ENCODE peak calls at places on chromosomes 16 and 17, in five cellular contexts. One of them, this sample, is unnamed.

GRCh38 chr16:25106567-25107465 is 4.7 kb upstream of the LCMT1 start:
- DNase-seq in uterus: peak
- DNase-seq in breast epithelium: peak
- DNase-seq in GM12878: no peak
- DNase-seq in thyroid gland: peak
- DNase-seq in this sample: peak

GRCh38 chr17:38464723-38465419 is 36.6 kb downstream of the ARHGAP23 start:
- DNase-seq in uterus: peak
- DNase-seq in breast epithelium: peak
- DNase-seq in GM12878: no peak
- DNase-seq in thyroid gland: peak
- DNase-seq in this sample: peak

GRCh38 chr17:17052462-17053221 is 10.4 kb downstream of the MPRIP start:
- DNase-seq in uterus: no peak
- DNase-seq in breast epithelium: no peak
- DNase-seq in GM12878: no peak
- DNase-seq in thyroid gland: no peak
- DNase-seq in this sample: peak

GRCh38 chr16:13307255-13307654 is 405.9 kb downstream of the SHISA9 start:
- DNase-seq in uterus: no peak
- DNase-seq in breast epithelium: no peak
- DNase-seq in GM12878: no peak
- DNase-seq in thyroid gland: no peak
- DNase-seq in this sample: no peak

GRCh38 chr17:43994272-43995149 is 9.9 kb upstream of the NAGS start:
- DNase-seq in uterus: peak
- DNase-seq in breast epithelium: peak
- DNase-seq in GM12878: no peak
- DNase-seq in thyroid gland: peak
- DNase-seq in this sample: peak

GRCh38 chr16:29290631-29291247 is 115.8 kb downstream of the NPIPB11 start:
- DNase-seq in uterus: peak
- DNase-seq in breast epithelium: peak
- DNase-seq in GM12878: peak
- DNase-seq in thyroid gland: peak
- DNase-seq in this sample: peak

GRCh38 chr16:68416057-68417046 is 32.0 kb downstream of the SMPD3 start:
- DNase-seq in uterus: no peak
- DNase-seq in breast epithelium: peak
- DNase-seq in GM12878: no peak
- DNase-seq in thyroid gland: peak
- DNase-seq in this sample: peak

GRCh38 chr17:31674717-31675349 is 184.2 kb downstream of the COPRS start:
- DNase-seq in uterus: no peak
- DNase-seq in breast epithelium: no peak
- DNase-seq in GM12878: no peak
- DNase-seq in thyroid gland: peak
- DNase-seq in this sample: no peak

GRCh38 chr17:79937981-79938695 is 97.5 kb downstream of the TBC1D16 start:
- DNase-seq in uterus: no peak
- DNase-seq in breast epithelium: no peak
- DNase-seq in GM12878: no peak
- DNase-seq in thyroid gland: no peak
- DNase-seq in this sample: no peak

GRCh38 chr16:75805946-75806345 is 79.7 kb upstream of the CPHXL start:
- DNase-seq in uterus: no peak
- DNase-seq in breast epithelium: no peak
- DNase-seq in GM12878: no peak
- DNase-seq in thyroid gland: no peak
- DNase-seq in this sample: no peak
- H3K27ac ChIP-seq in uterus: no peak
- H3K27ac ChIP-seq in breast epithelium: no peak
- H3K27ac ChIP-seq in GM12878: no peak
- H3K27ac ChIP-seq in thyroid gland: no peak
- H3K27ac ChIP-seq in this sample: no peak

GRCh38 chr17:1714488-1714979 is 4.4 kb upstream of the TLCD2 start:
- DNase-seq in uterus: peak
- DNase-seq in breast epithelium: peak
- DNase-seq in GM12878: no peak
- DNase-seq in thyroid gland: peak
- DNase-seq in this sample: peak
- TF ChIP-seq POLR2A in uterus: peak
- TF ChIP-seq POLR2A in breast epithelium: no peak
- TF ChIP-seq POLR2A in GM12878: no peak
- TF ChIP-seq POLR2A in thyroid gland: no peak
- TF ChIP-seq POLR2A in this sample: peak

GRCh38 chr17:2048805-2049204 is 6.1 kb upstream of the HIC1 start:
- DNase-seq in uterus: no peak
- DNase-seq in breast epithelium: no peak
- DNase-seq in GM12878: no peak
- DNase-seq in thyroid gland: no peak
- DNase-seq in this sample: no peak
- H3K27ac ChIP-seq in uterus: no peak
- H3K27ac ChIP-seq in breast epithelium: no peak
- H3K27ac ChIP-seq in GM12878: no peak
- H3K27ac ChIP-seq in thyroid gland: no peak
- H3K27ac ChIP-seq in this sample: no peak

GRCh38 chr16:1542166-1542500 is 8.7 kb downstream of the TMEM204 start:
- DNase-seq in uterus: no peak
- DNase-seq in breast epithelium: no peak
- DNase-seq in GM12878: no peak
- DNase-seq in thyroid gland: no peak
- DNase-seq in this sample: no peak

GRCh38 chr16:1540556-1540855 is 7.0 kb downstream of the TMEM204 start:
- DNase-seq in uterus: no peak
- DNase-seq in breast epithelium: no peak
- DNase-seq in GM12878: no peak
- DNase-seq in thyroid gland: no peak
- DNase-seq in this sample: no peak

GRCh38 chr16:1539720-1540555 is 6.5 kb downstream of the TMEM204 start:
- DNase-seq in uterus: no peak
- DNase-seq in breast epithelium: no peak
- DNase-seq in GM12878: no peak
- DNase-seq in thyroid gland: no peak
- DNase-seq in this sample: no peak

GRCh38 chr16:1542533-1542932 is 9.1 kb downstream of the TMEM204 start:
- DNase-seq in uterus: no peak
- DNase-seq in breast epithelium: no peak
- DNase-seq in GM12878: no peak
- DNase-seq in thyroid gland: no peak
- DNase-seq in this sample: no peak

GRCh38 chr16:1541293-1542165 is 8.1 kb downstream of the TMEM204 start:
- DNase-seq in uterus: no peak
- DNase-seq in breast epithelium: no peak
- DNase-seq in GM12878: no peak
- DNase-seq in thyroid gland: no peak
- DNase-seq in this sample: no peak
- TF ChIP-seq POLR2A in uterus: no peak
- TF ChIP-seq POLR2A in breast epithelium: no peak
- TF ChIP-seq POLR2A in GM12878: no peak
- TF ChIP-seq POLR2A in thyroid gland: no peak
- TF ChIP-seq POLR2A in this sample: no peak

GRCh38 chr17:63837480-63837879 is 5.0 kb downstream of the SMARCD2 start:
- DNase-seq in uterus: no peak
- DNase-seq in breast epithelium: no peak
- DNase-seq in GM12878: no peak
- DNase-seq in thyroid gland: no peak
- DNase-seq in this sample: no peak
- H3K27ac ChIP-seq in uterus: peak
- H3K27ac ChIP-seq in breast epithelium: peak
- H3K27ac ChIP-seq in GM12878: no peak
- H3K27ac ChIP-seq in thyroid gland: peak
- H3K27ac ChIP-seq in this sample: peak

GRCh38 chr17:61492759-61493526 is 40.7 kb downstream of the TBX4 start:
- DNase-seq in uterus: no peak
- DNase-seq in breast epithelium: no peak
- DNase-seq in GM12878: no peak
- DNase-seq in thyroid gland: no peak
- DNase-seq in this sample: no peak

GRCh38 chr17:61496174-61496956 is 44.1 kb downstream of the TBX4 start:
- DNase-seq in uterus: no peak
- DNase-seq in breast epithelium: no peak
- DNase-seq in GM12878: no peak
- DNase-seq in thyroid gland: no peak
- DNase-seq in this sample: no peak

GRCh38 chr17:61494325-61495160 is 42.3 kb downstream of the TBX4 start:
- DNase-seq in uterus: no peak
- DNase-seq in breast epithelium: no peak
- DNase-seq in GM12878: no peak
- DNase-seq in thyroid gland: no peak
- DNase-seq in this sample: no peak

GRCh38 chr17:61496957-61497653 is 44.9 kb downstream of the TBX4 start:
- DNase-seq in uterus: no peak
- DNase-seq in breast epithelium: no peak
- DNase-seq in GM12878: no peak
- DNase-seq in thyroid gland: no peak
- DNase-seq in this sample: no peak

GRCh38 chr17:61495161-61495857 is 43.1 kb downstream of the TBX4 start:
- DNase-seq in uterus: no peak
- DNase-seq in breast epithelium: peak
- DNase-seq in GM12878: no peak
- DNase-seq in thyroid gland: no peak
- DNase-seq in this sample: no peak
- TF ChIP-seq POLR2A in uterus: no peak
- TF ChIP-seq POLR2A in breast epithelium: no peak
- TF ChIP-seq POLR2A in GM12878: no peak
- TF ChIP-seq POLR2A in thyroid gland: no peak
- TF ChIP-seq POLR2A in this sample: no peak

DNA sequence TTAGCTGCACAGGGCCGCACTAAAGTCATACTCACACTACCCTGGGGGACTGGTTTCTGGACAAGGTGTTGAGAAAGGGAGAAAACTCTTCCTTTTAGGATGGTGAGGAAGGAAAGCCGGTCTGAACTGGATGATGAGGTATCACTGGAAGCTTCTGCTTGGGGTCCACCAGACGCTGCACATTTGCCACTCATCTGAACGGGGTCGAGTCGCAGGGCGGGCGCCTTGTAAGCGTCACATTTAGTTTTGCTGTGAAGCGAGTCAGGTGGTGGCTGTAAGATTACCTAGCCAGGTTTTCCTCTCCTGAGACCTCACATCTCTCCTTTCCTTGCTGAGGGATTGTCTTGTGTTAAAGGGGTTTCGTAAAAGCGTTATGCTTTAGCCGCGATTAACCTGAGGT is 2.3 kb downstream of the JPT2 start:
- DNase-seq in uterus: no peak
- DNase-seq in breast epithelium: no peak
- DNase-seq in GM12878: no peak
- DNase-seq in thyroid gland: no peak
- DNase-seq in this sample: no peak
- H3K27ac ChIP-seq in uterus: no peak
- H3K27ac ChIP-seq in breast epithelium: no peak
- H3K27ac ChIP-seq in GM12878: no peak
- H3K27ac ChIP-seq in thyroid gland: peak
- H3K27ac ChIP-seq in this sample: no peak